ENCODE peak calls at places on chromosomes 11 and 22, in four cellular contexts. Z, G, R and E are unnamed samples.

GRCh38 chr11:118438314-118438931 is 2.1 kb downstream of the KMT2A start:
- DNase-seq in G (no peak), R (no peak), Z (peak; percentile 82), E (no peak)

GRCh38 chr11:62137276-62137861 is 13.6 kb downstream of the INCENP start:
- DNase-seq in G (no peak), Z (no peak), R (no peak), E (no peak)

GRCh38 chr11:76048763-76049162 is 157.5 kb downstream of the WNT11 start:
- DNase-seq in Z (peak; percentile 54), G (no peak), R (no peak), E (peak; percentile 13)

GRCh38 chr22:49997932-49998717 is 14.4 kb downstream of the IL17REL start:
- DNase-seq in G (no peak), R (no peak), Z (no peak), E (no peak)

GRCh38 chr11:3126207-3126865 is 38.8 kb downstream of the OSBPL5 start:
- DNase-seq in G (no peak), R (no peak), Z (no peak), E (peak; percentile 79)

GRCh38 chr11:134637091-134638015 is 225.3 kb upstream of the B3GAT1 start:
- DNase-seq in R (no peak), Z (no peak), G (no peak), E (no peak)

GRCh38 chr11:88631497-88631896 is 294.0 kb upstream of the CTSC start:
- DNase-seq in G (peak; percentile 23), Z (no peak), R (no peak), E (peak; percentile 1)

GRCh38 chr22:23781533-23781932 is 5.2 kb upstream of the SMARCB1 start:
- DNase-seq in R (no peak), G (no peak), Z (no peak), E (no peak)

GRCh38 chr11:69251639-69252493 is 42.1 kb upstream of the MYEOV start:
- DNase-seq in G (no peak), Z (peak; percentile 5), R (no peak), E (no peak)

GRCh38 chr11:15198284-15198683 is 83.6 kb downstream of the INSC start:
- DNase-seq in G (no peak), R (no peak), Z (no peak), E (no peak)

DNA sequence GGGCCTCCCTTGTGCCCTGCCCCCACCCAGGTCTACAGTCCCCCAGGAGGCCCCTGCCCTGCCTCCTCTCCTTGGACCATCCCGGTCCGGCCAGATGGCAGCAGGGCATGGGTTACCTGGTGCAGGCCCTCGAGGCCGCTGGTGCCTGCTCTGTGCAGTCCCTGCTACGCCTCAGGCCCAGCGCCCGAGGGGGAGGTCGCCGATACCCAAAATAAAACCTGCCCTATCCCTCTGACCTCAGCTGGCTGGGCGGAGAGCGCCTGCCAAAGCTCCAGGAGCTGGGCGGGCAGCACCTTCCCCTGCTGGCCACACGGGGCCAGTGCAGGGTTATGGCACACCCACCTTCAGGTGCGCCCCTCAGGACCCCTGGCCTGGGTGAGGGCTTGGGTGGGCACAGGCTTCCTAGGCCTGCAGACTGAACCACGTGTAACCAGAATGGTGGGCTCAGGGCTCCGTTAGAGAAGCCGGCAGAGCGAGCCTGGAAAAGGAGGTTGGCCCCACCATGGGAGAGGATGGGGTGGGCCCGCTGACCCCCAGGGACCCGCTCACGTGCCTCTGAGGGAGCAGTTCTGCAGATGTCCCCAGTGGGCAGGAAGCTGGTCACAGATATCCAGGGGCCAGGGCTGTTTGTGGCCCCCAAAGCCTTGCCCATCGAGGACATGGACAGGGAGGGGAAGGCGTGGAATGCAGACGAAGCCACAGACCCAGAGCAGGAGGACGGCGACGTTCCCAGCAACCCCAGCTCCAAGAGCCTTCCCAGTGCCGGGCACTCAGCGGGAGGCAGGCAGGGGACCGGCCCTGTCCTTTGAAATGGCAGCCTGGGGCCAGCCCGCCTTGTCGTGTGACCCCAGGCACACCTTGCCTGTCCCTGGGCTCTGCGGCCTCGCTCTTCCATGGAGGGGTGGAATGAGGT is 1.7 kb upstream of the TNNT3 start:
- DNase-seq in G (no peak), R (no peak), Z (no peak), E (no peak)
- TF ChIP-seq EZH2 in G (no peak), R (no peak), Z (no peak), E (no peak)

GRCh38 chr11:34245043-34245442 is 112.8 kb downstream of the ABTB2 start:
- DNase-seq in Z (no peak), R (no peak), G (no peak), E (no peak)
- TF ChIP-seq EGR1 in Z (no peak), R (no peak), G (no peak), E (no peak)

GRCh38 chr11:95231881-95232605 is 1.0 kb upstream of the SESN3 start:
- DNase-seq in G (no peak), R (no peak), Z (no peak), E (no peak)

GRCh38 chr11:95231126-95231880 is at the start of gene SESN3:
- DNase-seq in Z (peak; percentile 97), R (peak; percentile 93), G (peak; percentile 98), E (peak; percentile 87)

GRCh38 chr11:95229199-95230053 is 1.6 kb downstream of the SESN3 start:
- DNase-seq in G (no peak), Z (no peak), R (no peak), E (no peak)

GRCh38 chr11:95228081-95228859 is 2.7 kb downstream of the SESN3 start:
- DNase-seq in R (no peak), Z (no peak), G (no peak), E (no peak)

DNA sequence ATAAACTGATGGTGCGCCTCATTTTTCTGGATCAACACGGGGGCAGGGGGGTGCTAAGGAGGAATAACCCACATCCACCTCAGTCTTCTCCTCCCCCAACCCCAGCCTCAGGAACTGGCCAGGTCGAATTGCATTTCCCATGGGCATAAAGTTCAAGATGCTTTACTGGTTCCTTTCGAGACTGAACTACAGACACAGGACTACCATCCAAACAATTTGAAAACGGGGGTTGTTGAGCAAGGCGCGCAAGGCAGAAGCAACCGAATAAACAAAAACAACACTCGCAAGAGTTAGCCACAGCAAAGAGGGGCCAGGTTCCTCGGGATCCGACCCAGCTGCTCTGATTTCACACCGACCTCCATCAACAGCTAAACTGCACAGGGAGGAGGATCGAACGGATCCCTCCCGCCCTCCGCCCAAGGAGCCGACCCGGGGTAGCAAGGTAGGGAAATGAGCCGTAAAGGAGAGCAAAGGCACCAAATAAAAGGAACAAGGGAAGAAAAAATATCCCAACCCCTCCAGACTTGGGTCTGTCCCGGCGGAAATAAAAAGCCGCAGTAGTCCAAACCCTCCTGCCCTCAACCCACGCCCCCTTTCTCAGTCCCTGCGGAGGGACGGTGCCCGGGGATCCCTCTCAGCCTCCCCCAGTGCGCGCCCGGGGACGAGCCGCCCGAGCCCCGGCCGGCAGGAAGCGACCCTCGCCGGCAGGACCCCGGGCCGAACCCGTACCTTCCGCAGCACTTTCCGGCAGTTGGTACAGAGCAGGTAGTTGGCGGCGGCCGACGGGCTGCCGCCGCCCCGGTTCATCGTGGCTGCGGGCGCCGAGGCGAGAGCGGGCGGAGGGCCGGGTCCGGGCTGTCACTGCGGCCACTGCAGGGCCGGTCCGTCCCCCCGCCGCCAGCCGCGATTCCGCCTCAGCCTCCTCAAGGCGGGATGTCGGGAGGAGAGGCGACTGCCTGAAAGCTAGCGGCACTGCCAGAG is 658 bp downstream of the SESN3 start:
- DNase-seq in G (no peak), Z (no peak), R (no peak), E (no peak)
- TF ChIP-seq EZH2 in G (no peak), Z (no peak), R (peak; percentile 51), E (no peak)

GRCh38 chr11:79415912-79416311 is 24.9 kb downstream of the TENM4 start:
- DNase-seq in Z (no peak), G (no peak), R (no peak), E (no peak)

GRCh38 chr11:79414644-79415317 is 26.0 kb downstream of the TENM4 start:
- DNase-seq in G (no peak), R (no peak), Z (no peak), E (no peak)

GRCh38 chr11:79413258-79413657 is 27.6 kb downstream of the TENM4 start:
- DNase-seq in R (no peak), G (no peak), Z (no peak), E (no peak)

GRCh38 chr11:79417069-79417920 is 23.5 kb downstream of the TENM4 start:
- DNase-seq in G (no peak), Z (no peak), R (no peak), E (no peak)

DNA sequence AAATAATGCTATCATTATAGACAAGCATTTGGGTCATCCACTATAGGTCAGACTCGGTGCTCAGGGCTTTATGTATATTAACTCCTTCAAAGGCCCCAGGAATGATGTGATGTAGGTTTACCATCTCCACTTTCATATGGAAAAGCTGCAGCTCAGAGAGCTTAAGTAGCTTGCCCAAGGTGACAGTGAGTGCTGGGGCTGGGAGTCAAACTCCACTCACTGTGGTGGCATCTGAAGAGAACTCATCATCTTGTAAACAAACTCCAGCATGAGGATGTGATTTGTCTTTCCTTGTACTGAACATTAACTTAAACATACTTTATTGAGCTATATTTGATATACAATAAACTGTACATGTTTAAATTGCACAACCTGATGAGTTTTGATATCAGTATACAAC is 25.4 kb downstream of the TENM4 start:
- DNase-seq in Z (no peak), R (no peak), G (no peak), E (no peak)
- TF ChIP-seq EGR1 in Z (no peak), R (no peak), G (no peak), E (no peak)

GRCh38 chr11:91846664-91847063 is 378.0 kb upstream of the FAT3 start:
- DNase-seq in Z (no peak), G (no peak), R (no peak), E (no peak)
- TF ChIP-seq EZH2 in Z (no peak), G (no peak), R (no peak), E (no peak)

DNA sequence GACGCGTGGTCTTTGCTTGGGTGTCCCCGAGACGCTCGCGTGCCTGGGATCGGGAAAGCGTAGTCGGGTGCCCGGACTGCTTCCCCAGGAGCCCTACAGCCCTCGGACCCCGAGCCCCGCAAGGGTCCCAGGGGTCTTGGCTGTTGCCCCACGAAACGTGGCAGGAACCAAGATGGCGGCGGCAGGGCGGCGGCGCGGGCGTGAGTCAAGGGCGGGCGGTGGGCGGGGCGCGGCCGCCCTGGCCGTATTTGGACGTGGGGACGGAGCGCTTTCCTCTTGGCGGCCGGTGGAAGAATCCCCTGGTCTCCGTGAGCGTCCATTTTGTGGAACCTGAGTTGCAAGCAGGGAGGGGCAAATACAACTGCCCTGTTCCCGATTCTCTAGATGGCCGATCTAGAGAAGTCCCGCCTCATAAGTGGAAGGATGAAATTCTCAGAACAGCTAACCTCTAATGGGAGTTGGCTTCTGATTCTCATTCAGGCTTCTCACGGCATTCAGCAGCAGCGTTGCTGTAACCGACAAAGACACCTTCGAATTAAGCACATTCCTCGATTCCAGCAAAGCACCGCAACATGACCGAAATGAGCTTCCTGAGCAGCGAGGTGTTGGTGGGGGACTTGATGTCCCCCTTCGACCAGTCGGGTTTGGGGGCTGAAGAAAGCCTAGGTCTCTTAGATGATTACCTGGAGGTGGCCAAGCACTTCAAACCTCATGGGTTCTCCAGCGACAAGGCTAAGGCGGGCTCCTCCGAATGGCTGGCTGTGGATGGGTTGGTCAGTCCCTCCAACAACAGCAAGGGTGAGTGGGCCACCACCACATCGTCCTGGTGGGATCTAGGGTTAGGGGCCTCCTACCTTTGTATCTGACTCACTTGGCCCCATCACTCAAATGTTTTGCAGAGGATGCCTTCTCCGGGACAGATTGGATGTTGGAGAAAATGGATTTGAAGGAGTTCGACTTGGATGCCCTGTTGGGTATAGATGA is 804 bp downstream of the ATF4 start:
- DNase-seq in G (no peak), R (no peak), Z (peak; percentile 84), E (no peak)
- TF ChIP-seq EGR1 in G (no peak), R (no peak), Z (no peak), E (no peak)